ENCODE peak calls at places on chromosome 3, in five cellular contexts. X, I, T, L and C are unnamed samples.

GRCh38 chr3:186515115-186515514 is 29.1 kb downstream of the CRYGS start:
- DNase-seq in T (no peak), X (no peak), L (no peak), I (no peak), C (no peak)

GRCh38 chr3:99762901-99763300 is 54.8 kb upstream of the CMSS1 start:
- DNase-seq in T (no peak), X (no peak), I (no peak), L (no peak), C (no peak)

GRCh38 chr3:8777978-8778267 is 8.5 kb upstream of the OXTR start:
- DNase-seq in I (no peak), X (no peak), T (no peak), L (peak), C (no peak)

GRCh38 chr3:111252795-111253194 is 181.2 kb downstream of the NECTIN3 start:
- DNase-seq in I (peak), X (no peak), T (peak), L (no peak), C (peak)

GRCh38 chr3:191051037-191051436 is 148.0 kb upstream of the OSTN start:
- DNase-seq in L (no peak), T (no peak), X (peak), I (peak), C (peak)

GRCh38 chr3:4712109-4712508 is 219.0 kb downstream of the ITPR1 start:
- DNase-seq in L (no peak), T (no peak), I (peak), X (no peak), C (peak)

GRCh38 chr3:172355836-172356235 is 92.4 kb downstream of the GHSR start:
- DNase-seq in L (no peak), T (no peak), X (no peak), I (no peak), C (peak)

GRCh38 chr3:127043041-127043641 is 60.2 kb downstream of the PLXNA1 start:
- DNase-seq in I (peak), X (no peak), T (peak), L (peak), C (no peak)

GRCh38 chr3:38560996-38561717 is 65.0 kb downstream of the EXOG start:
- DNase-seq in L (no peak), I (no peak), X (no peak), T (peak), C (no peak)

GRCh38 chr3:139281512-139282196 is 62.2 kb upstream of the MRPS22 start:
- DNase-seq in I (peak), T (no peak), X (no peak), L (no peak), C (no peak)

GRCh38 chr3:17841190-17841828 is 98.9 kb upstream of the TBC1D5 start:
- DNase-seq in X (peak), L (peak), I (peak), T (peak), C (peak)

GRCh38 chr3:126356373-126357298 is 572 bp downstream of the KLF15 start:
- DNase-seq in X (peak), L (no peak), I (peak), T (no peak), C (no peak)

GRCh38 chr3:161275919-161276318 is 54.8 kb downstream of the NMD3 start:
- DNase-seq in X (no peak), I (no peak), T (no peak), L (no peak), C (no peak)

GRCh38 chr3:158165730-158166129 is 55.8 kb downstream of the RSRC1 start:
- DNase-seq in L (no peak), T (no peak), X (no peak), I (no peak), C (peak)

GRCh38 chr3:143263844-143264243 is 144.3 kb downstream of the CHST2 start:
- DNase-seq in L (no peak), I (no peak), X (no peak), T (no peak), C (no peak)

GRCh38 chr3:8648873-8649741 is 4.5 kb upstream of the SSUH2 start:
- DNase-seq in L (no peak), I (no peak), T (no peak), X (no peak), C (no peak)

GRCh38 chr3:127749361-127749760 is 73.0 kb downstream of the MGLL start:
- DNase-seq in L (no peak), I (no peak), X (no peak), T (no peak), C (no peak)

GRCh38 chr3:105845488-105845887 is 23.3 kb downstream of the CBLB start:
- DNase-seq in I (no peak), L (no peak), T (no peak), X (no peak), C (no peak)

GRCh38 chr3:38453075-38453913 is at the start of gene ACVR2B:
- DNase-seq in L (peak), T (peak), I (peak), X (peak), C (peak)

DNA sequence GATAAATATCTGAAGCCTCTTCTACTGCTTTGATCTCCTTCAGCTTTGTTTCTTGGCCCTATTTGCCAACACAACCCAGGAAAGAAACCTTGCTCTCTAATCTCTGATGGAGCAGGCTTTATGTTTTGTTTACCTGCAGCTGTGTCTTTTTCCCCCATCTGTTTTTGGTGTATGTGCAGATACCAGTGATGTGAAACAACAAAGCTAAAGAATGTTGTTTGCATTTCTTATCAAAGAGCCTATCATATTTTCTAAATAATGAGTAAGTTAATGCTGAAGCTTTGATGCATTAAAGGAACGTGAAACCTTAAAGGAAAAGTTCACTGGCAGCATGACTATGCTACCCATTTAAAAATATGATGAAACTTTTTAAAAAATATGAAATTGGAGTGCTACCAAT is 238.4 kb downstream of the NEK10 start:
- DNase-seq in X (no peak), T (no peak), L (no peak), I (peak), C (no peak)
- H2BK12ac ChIP-seq in X (no peak), T (no peak), L (no peak), I (no peak), C (no peak)

GRCh38 chr3:45140392-45140791 is 5.8 kb downstream of the CDCP1 start:
- DNase-seq in X (no peak), L (no peak), T (no peak), I (no peak), C (peak)

GRCh38 chr3:45145223-45145622 is 955 bp downstream of the CDCP1 start:
- DNase-seq in L (no peak), X (no peak), I (no peak), T (no peak), C (no peak)

GRCh38 chr3:45145681-45146614 is at the start of gene CDCP1:
- DNase-seq in T (peak), L (peak), X (no peak), I (peak), C (peak)

GRCh38 chr3:45139372-45139894 is 6.7 kb downstream of the CDCP1 start:
- DNase-seq in X (no peak), T (no peak), I (no peak), L (no peak), C (no peak)

DNA sequence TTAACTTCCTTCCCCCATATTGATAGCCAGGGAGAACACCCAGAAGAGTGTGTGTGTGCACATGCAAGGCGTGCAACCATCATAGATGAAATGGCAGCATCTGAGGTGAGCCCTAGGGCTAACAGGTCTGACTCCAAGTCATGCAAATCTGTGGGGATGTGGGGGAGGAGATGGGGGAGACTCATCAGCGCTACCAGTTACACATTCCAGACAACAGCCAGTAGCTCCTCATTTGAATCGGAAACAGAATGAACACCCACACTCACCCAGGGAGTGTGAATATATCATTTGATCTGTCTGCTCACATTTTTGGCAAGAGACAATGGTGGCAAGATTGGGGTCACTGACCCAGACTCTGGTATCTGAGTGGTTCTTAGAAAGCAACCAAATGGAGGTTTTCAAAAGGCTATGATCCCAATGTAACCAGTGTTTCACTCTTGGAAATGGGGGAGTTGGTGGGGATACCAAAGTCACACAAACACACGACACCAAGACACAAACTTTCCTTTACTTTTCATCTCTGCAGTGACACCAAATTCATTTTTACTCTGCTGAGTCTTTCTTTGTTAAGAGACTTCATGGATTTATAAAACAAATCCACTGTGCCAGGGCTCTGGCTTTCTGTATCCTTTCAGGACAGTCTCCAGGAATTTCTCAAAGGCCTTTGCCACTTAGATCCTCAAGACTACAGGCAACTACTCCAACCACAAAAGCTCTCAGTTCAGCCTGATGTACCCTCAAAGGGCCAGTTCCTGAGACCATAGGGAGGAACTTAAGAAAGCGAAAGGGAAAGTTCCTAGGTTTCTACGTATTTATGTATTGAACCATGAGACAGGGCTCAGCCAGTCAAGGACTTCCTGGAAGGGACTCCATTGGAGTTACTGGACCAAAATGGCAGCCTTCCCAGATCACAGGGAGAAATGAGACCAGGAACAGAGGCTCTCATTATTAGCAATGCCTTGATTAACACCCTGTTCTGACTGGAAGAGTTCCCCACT is 2.2 kb downstream of the CDCP1 start:
- DNase-seq in L (no peak), I (no peak), T (no peak), X (no peak), C (peak)
- H4K8ac ChIP-seq in L (no peak), I (no peak), T (no peak), X (no peak), C (peak)

GRCh38 chr3:15711281-15711680 is 86.5 kb downstream of the ANKRD28 start:
- DNase-seq in I (no peak), L (no peak), T (no peak), X (no peak), C (no peak)
- H2BK5ac ChIP-seq in I (no peak), L (no peak), T (no peak), X (no peak), C (no peak)

GRCh38 chr3:129482721-129483120 is 42.7 kb downstream of the IFT122 start:
- DNase-seq in I (no peak), T (peak), L (no peak), X (no peak), C (no peak)
- H2BK12ac ChIP-seq in I (peak), T (no peak), L (no peak), X (no peak), C (no peak)

GRCh38 chr3:175399156-175399840 is 540.2 kb downstream of the NAALADL2 start:
- DNase-seq in X (no peak), I (peak), L (no peak), T (no peak), C (no peak)
- H4K8ac ChIP-seq in X (no peak), I (no peak), L (no peak), T (no peak), C (no peak)

GRCh38 chr3:109045271-109046051 is 72.5 kb downstream of the MORC1 start:
- DNase-seq in X (no peak), T (no peak), I (no peak), L (no peak), C (no peak)
- H2BK5ac ChIP-seq in X (no peak), T (no peak), I (no peak), L (no peak), C (no peak)

DNA sequence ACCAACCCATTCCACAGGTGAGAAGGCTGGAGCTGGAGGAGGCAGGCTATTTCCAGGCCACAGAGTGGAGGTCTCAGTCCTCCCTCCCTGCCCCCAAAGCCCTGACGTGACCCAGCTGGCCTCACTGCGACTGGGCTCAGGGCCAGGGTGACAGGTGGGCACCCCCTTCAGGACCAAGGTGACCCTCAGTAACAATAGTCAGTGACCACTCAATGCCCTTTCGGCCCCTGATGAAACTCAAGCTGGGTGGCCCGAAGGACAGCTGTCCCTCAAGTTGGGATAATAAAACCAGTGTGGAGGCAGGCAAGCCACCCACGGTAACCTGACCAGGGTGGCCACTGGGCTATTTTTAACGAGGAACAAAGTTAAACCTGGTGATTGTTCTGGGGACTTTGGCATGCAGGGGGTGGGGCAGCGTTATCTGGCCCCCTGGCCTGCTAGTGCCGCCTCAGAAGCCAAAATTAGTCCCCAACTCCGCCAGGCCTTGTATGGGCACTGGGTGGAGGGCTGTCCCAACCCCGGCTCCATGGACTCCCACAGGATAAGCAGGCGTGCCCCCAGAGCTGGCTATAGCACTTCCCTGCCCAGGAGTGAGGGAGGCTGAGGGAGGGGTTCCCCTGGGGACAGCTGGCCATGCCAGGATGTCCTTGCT is 1.1 kb downstream of the TNNC1 start:
- DNase-seq in X (no peak), T (peak), L (no peak), I (no peak), C (no peak)
- H2BK12ac ChIP-seq in X (peak), T (no peak), L (peak), I (no peak), C (no peak)

DNA sequence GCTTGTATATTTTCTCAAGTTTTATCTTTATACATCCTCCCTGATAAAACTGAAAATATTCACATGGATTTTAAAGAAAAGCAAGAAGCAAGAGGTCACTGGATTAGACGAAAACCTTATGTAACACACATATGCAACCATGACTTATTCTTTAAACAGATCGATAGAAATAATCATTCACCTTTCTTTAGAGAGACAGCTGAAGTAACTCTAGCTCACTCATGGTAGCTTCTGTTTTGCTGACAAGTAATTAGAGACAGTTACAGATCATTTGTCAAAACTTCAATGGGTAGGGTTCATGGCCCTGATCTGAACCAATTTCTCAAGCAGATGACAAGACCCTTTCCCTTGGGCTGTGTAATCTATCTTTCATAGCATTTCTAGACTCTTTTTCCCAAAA is 74.6 kb downstream of the PLCH1 start:
- DNase-seq in X (no peak), T (no peak), L (no peak), I (no peak), C (no peak)
- H4K8ac ChIP-seq in X (no peak), T (no peak), L (no peak), I (no peak), C (no peak)

DNA sequence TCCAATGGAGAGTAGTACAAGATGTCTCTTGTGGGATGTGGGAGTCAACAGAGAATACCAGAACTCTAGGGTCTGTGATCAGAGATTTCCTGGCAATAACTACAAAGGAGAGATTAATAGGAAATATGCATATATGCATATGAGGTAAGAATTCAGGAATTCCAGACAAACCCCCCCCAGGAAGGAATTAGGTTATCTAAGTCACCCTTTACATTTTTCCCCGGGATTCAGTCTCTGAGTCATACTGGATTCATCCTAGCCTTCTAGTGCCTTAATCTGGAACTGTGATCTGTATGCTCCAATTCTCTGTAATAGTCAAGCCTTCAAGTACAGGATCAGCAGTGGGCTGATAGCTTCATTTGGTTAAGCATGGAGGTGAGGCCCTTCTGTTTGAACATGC is 49.4 kb downstream of the GTF2E1 start:
- DNase-seq in L (no peak), T (no peak), I (peak), X (no peak), C (peak)
- H2BK5ac ChIP-seq in L (no peak), T (no peak), I (no peak), X (no peak), C (no peak)